ENCODE peak calls at places on chromosomes 1 and 21, in six cellular contexts. M is stimulated activated CD8-positive, alpha-beta memory T cell treated with anti-CD3 and anti-CD28 coated beads, Interleukin-15, amount 100 ng/mL, for 24 hours; P is AG08395; E is A549; J is BE2C; V is activated naive CD4-positive, alpha-beta T cell. R is an unnamed sample.

GRCh38 chr21:17947546-17947945 is 128.4 kb upstream of the C21orf91 start:
- DNase-seq in V (no peak), P (no peak), J (no peak), E (no peak), M (no peak), R (no peak)

GRCh38 chr1:98028800-98029199 is 108.0 kb upstream of the DPYD start:
- DNase-seq in P (no peak), E (no peak), V (no peak), J (no peak), M (no peak), R (no peak)

GRCh38 chr1:50516056-50516455 is 92.8 kb upstream of the DMRTA2 start:
- DNase-seq in E (no peak), M (no peak), P (no peak), V (no peak), J (no peak), R (no peak)

GRCh38 chr21:32569261-32570230 is 15.8 kb downstream of the TCP10L start:
- DNase-seq in P (peak), E (peak), V (peak), J (peak), M (peak), R (peak)

GRCh38 chr1:96520542-96520941 is 201.0 kb upstream of the PTBP2 start:
- DNase-seq in J (no peak), M (no peak), E (no peak), V (no peak), P (peak), R (no peak)

GRCh38 chr1:216793303-216793702 is 70.1 kb upstream of the ESRRG start:
- DNase-seq in V (no peak), M (no peak), E (no peak), P (no peak), J (peak), R (no peak)

GRCh38 chr1:115469703-115470476 is 131.8 kb upstream of the NGF start:
- DNase-seq in V (no peak), M (no peak), P (peak), J (peak), E (peak), R (no peak)

GRCh38 chr1:156664046-156664948 is 12.9 kb downstream of the NES start:
- DNase-seq in E (no peak), M (no peak), P (peak), V (no peak), J (no peak), R (no peak)

GRCh38 chr1:160639652-160640051 is 7.2 kb downstream of the SLAMF1 start:
- DNase-seq in V (no peak), M (no peak), E (no peak), P (no peak), J (no peak), R (no peak)

GRCh38 chr1:117209094-117209493 is 1.6 kb downstream of the VTCN1 start:
- DNase-seq in E (no peak), P (no peak), V (no peak), J (no peak), M (no peak), R (no peak)

GRCh38 chr1:78688701-78689100 is 39.1 kb downstream of the IFI44 start:
- DNase-seq in J (no peak), P (peak), E (peak), V (no peak), M (no peak), R (peak)

GRCh38 chr21:43802713-43803313 is 13.4 kb downstream of the RRP1 start:
- DNase-seq in E (no peak), V (no peak), P (no peak), M (no peak), J (no peak), R (no peak)

GRCh38 chr1:228166170-228166936 is 749 bp downstream of the IBA57 start:
- DNase-seq in M (no peak), J (peak), P (peak), V (peak), E (peak), R (peak)